ENCODE peak calls at places on chromosomes 13 and 19, in six cellular contexts. E is lung, A is A172, V is HT-29, C is DMS53, I is posterior cingulate gyrus. N is an unnamed sample.
A peak's percentile ranks its signal among the peaks of the same experiment; 100 is the strongest.

GRCh38 chr13:37277435-37278144 is 172.1 kb upstream of the CSNK1A1L start:
- DNase-seq in C (no peak), I (no peak), A (peak; percentile 3), E (no peak), V (no peak), N (no peak)

GRCh38 chr19:7637374-7638256 is 705 bp downstream of the STXBP2 start:
- DNase-seq in C (peak; percentile 52), V (peak; percentile 26), A (no peak), E (peak; percentile 74), I (no peak), N (peak; percentile 59)

GRCh38 chr13:104796581-104796980 is 1730.4 kb upstream of the SLC10A2 start:
- DNase-seq in I (no peak), V (no peak), A (no peak), E (no peak), C (no peak), N (no peak)

GRCh38 chr19:52600639-52601024 is 30.5 kb downstream of the ZNF701 start:
- DNase-seq in C (peak; percentile 82), V (no peak), E (no peak), I (peak; percentile 84), A (no peak), N (peak; percentile 86)

GRCh38 chr13:109769275-109769674 is 17.1 kb downstream of the IRS2 start:
- DNase-seq in V (no peak), I (no peak), E (no peak), C (no peak), A (no peak), N (no peak)

GRCh38 chr19:39342647-39343305 is 555 bp downstream of the SAMD4B start:
- DNase-seq in V (no peak), E (peak; percentile 39), A (no peak), C (peak; percentile 49), I (no peak), N (no peak)

GRCh38 chr19:39830847-39831246 is 3.1 kb downstream of the DYRK1B start:
- DNase-seq in C (no peak), I (no peak), E (no peak), A (no peak), V (no peak), N (no peak)

GRCh38 chr19:12842511-12842910 is 4.2 kb downstream of the MAST1 start:
- DNase-seq in A (no peak), E (no peak), C (no peak), I (no peak), V (no peak), N (no peak)

GRCh38 chr13:22451345-22451744 is 729.4 kb upstream of the SGCG start:
- DNase-seq in I (no peak), A (no peak), E (no peak), C (no peak), V (no peak), N (no peak)

GRCh38 chr19:43957891-43958290 is 6.9 kb downstream of the ZNF221 start:
- DNase-seq in V (no peak), C (no peak), A (no peak), E (no peak), I (no peak), N (no peak)

GRCh38 chr13:74129500-74130144 is 4.6 kb downstream of the KLF12 start:
- DNase-seq in I (no peak), A (no peak), C (no peak), V (no peak), E (no peak), N (peak; percentile 27)

GRCh38 chr19:17337675-17338439 is 504 bp downstream of the GTPBP3 start:
- DNase-seq in I (no peak), V (peak; percentile 21), E (no peak), A (peak; percentile 29), C (peak; percentile 58), N (no peak)

GRCh38 chr13:107091386-107091785 is 523.4 kb upstream of the ARGLU1 start:
- DNase-seq in V (no peak), A (no peak), I (no peak), E (no peak), C (no peak), N (no peak)

GRCh38 chr19:11179716-11180297 is 17.5 kb downstream of the KANK2 start:
- DNase-seq in I (no peak), V (no peak), E (no peak), C (no peak), A (peak; percentile 76), N (peak; percentile 49)

GRCh38 chr19:17605761-17606745 is 50.6 kb downstream of the COLGALT1 start:
- DNase-seq in E (peak; percentile 76), V (peak; percentile 58), I (peak; percentile 93), A (peak; percentile 83), C (peak; percentile 96), N (peak; percentile 49)

GRCh38 chr13:94408300-94409036 is 71.0 kb downstream of the DCT start:
- DNase-seq in C (no peak), V (no peak), A (no peak), E (no peak), I (no peak), N (no peak)

GRCh38 chr13:80037505-80037888 is 303.4 kb downstream of the SPRY2 start:
- DNase-seq in V (no peak), C (no peak), E (no peak), I (peak; percentile 80), A (peak; percentile 82), N (no peak)

GRCh38 chr19:16679811-16680210 is 18.9 kb downstream of the TMEM38A start:
- DNase-seq in C (no peak), A (no peak), E (no peak), V (no peak), I (no peak), N (no peak)

GRCh38 chr13:94176576-94176975 is 302.9 kb downstream of the DCT start:
- DNase-seq in E (no peak), I (no peak), C (no peak), A (no peak), V (no peak), N (no peak)

GRCh38 chr19:42270346-42271044 is 1.4 kb downstream of the CIC start:
- DNase-seq in E (no peak), A (peak; percentile 86), V (peak; percentile 80), I (no peak), C (no peak), N (peak; percentile 68)